ENCODE peak calls at places on chromosomes 11 and 22, in four cellular contexts. T, A, S and D are unnamed samples.

GRCh38 chr11:76424379-76424778 is 20.4 kb upstream of the EMSY start:
- DNase-seq in T (no peak), A (no peak), S (no peak), D (no peak)

GRCh38 chr11:336666-337002 is 16.0 kb upstream of the IFITM3 start:
- DNase-seq in T (no peak), A (no peak), S (no peak), D (no peak)

GRCh38 chr11:14544611-14545010 is 24.4 kb upstream of the PSMA1 start:
- DNase-seq in S (no peak), T (no peak), A (no peak), D (no peak)

GRCh38 chr22:40414838-40415505 is 44.6 kb downstream of the SGSM3 start:
- DNase-seq in S (no peak), A (no peak), T (no peak), D (no peak)

GRCh38 chr22:21044931-21045584 is 688 bp upstream of the LRRC74B start:
- DNase-seq in A (no peak), S (no peak), T (no peak), D (peak; percentile 66)

GRCh38 chr11:67384851-67385366 is 6.9 kb upstream of the RAD9A start:
- DNase-seq in A (no peak), S (no peak), T (no peak), D (no peak)

GRCh38 chr22:29146101-29146560 is 59.6 kb upstream of the EMID1 start:
- DNase-seq in T (no peak), S (no peak), A (no peak), D (no peak)

GRCh38 chr22:34800265-34800664 is 265.7 kb upstream of the ISX start:
- DNase-seq in T (no peak), A (no peak), S (no peak), D (no peak)

GRCh38 chr22:43114958-43115357 is 4.4 kb downstream of the BIK start:
- DNase-seq in T (no peak), A (peak; percentile 24), S (no peak), D (no peak)

GRCh38 chr22:27252282-27253049 is 549.1 kb downstream of the MN1 start:
- DNase-seq in T (peak; percentile 60), A (no peak), S (no peak), D (no peak)

GRCh38 chr22:44143117-44143495 is 37.6 kb upstream of the PARVG start:
- DNase-seq in A (no peak), T (no peak), S (no peak), D (no peak)

GRCh38 chr11:44574620-44575287 is 9.3 kb downstream of the CD82 start:
- DNase-seq in T (no peak), A (no peak), S (no peak), D (no peak)

GRCh38 chr11:134047586-134047999 is 21.3 kb upstream of the JAM3 start:
- DNase-seq in A (no peak), T (no peak), S (no peak), D (peak; percentile 23)

GRCh38 chr11:128908391-128909246 is 17.5 kb downstream of the KCNJ5 start:
- DNase-seq in T (peak; percentile 27), A (no peak), S (no peak), D (no peak)

GRCh38 chr22:29202231-29203192 is 3.2 kb upstream of the EMID1 start:
- DNase-seq in T (peak; percentile 18), S (peak; percentile 59), A (peak; percentile 38), D (peak; percentile 35)

GRCh38 chr22:34430386-34430785 is 510.1 kb upstream of the LARGE1 start:
- DNase-seq in T (no peak), S (no peak), A (no peak), D (no peak)

GRCh38 chr22:32904044-32904443 is 102.5 kb downstream of the TIMP3 start:
- DNase-seq in A (peak; percentile 23), T (peak; percentile 3), S (peak; percentile 37), D (peak; percentile 68)

GRCh38 chr11:102559839-102560238 is 29.3 kb upstream of the MMP7 start:
- DNase-seq in S (no peak), A (no peak), T (no peak), D (no peak)

GRCh38 chr11:113736323-113736722 is 30.2 kb upstream of the TMPRSS5 start:
- DNase-seq in S (no peak), T (no peak), A (no peak), D (no peak)

GRCh38 chr22:23144926-23145906 is at the start of gene RAB36:
- DNase-seq in S (peak; percentile 100), T (peak; percentile 90), A (peak; percentile 98), D (peak; percentile 100)

GRCh38 chr22:32761251-32761903 is 40.1 kb upstream of the TIMP3 start:
- DNase-seq in S (no peak), T (no peak), A (no peak), D (no peak)

GRCh38 chr22:49281467-49282340 is 546.0 kb downstream of the BRD1 start:
- DNase-seq in A (no peak), T (peak; percentile 58), S (no peak), D (peak; percentile 20)

GRCh38 chr11:126764221-126764620 is 236.3 kb downstream of the KIRREL3 start:
- DNase-seq in S (no peak), A (no peak), T (no peak), D (peak; percentile 9)

GRCh38 chr11:6654281-6655019 is 1.2 kb downstream of the DCHS1 start:
- DNase-seq in A (peak; percentile 57), T (no peak), S (no peak), D (no peak)

GRCh38 chr11:17002543-17002942 is 11.7 kb downstream of the PLEKHA7 start:
- DNase-seq in A (no peak), S (no peak), T (no peak), D (peak; percentile 54)

GRCh38 chr11:118000067-118000849 is 14.1 kb downstream of the IL10RA start:
- DNase-seq in S (no peak), A (no peak), T (no peak), D (no peak)

GRCh38 chr22:28282346-28282745 is 363.3 kb upstream of the PITPNB start:
- DNase-seq in S (no peak), T (no peak), A (no peak), D (no peak)

GRCh38 chr11:6353367-6353987 is 33.2 kb upstream of the CAVIN3 start:
- DNase-seq in S (peak; percentile 82), A (peak; percentile 94), T (peak; percentile 46), D (peak; percentile 71)

GRCh38 chr11:47406896-47407745 is 1.3 kb upstream of the SLC39A13 start:
- DNase-seq in A (no peak), T (no peak), S (peak; percentile 42), D (no peak)

GRCh38 chr22:30038219-30038618 is 42.0 kb upstream of the HORMAD2 start:
- DNase-seq in S (no peak), A (no peak), T (no peak), D (no peak)

GRCh38 chr11:64013141-64013896 is 22.4 kb upstream of the FLRT1 start:
- DNase-seq in S (no peak), T (no peak), A (no peak), D (no peak)
- TF ChIP-seq NR3C1 in S (no peak), T (no peak), A (no peak), D (no peak)

DNA sequence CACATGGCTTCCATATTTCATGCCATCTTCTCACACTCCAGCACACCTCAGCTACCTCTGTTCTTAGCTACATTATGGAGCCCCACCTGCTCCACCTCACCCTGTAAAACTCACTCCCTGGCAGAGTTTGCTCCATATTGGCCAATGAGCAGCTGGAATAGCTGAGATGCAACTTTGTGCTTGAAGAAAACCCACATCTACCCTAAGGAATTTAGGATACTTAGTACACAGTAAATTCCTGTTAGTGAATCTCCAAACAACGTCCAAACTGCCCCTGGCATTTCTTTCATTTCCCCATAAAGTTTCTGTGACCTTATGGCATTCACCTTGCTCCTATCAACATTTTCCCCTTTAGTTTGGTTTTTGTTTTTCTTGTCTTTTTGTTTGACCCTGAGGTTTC is 2.2 kb upstream of the VWCE start:
- DNase-seq in T (no peak), S (no peak), A (no peak), D (no peak)
- TF ChIP-seq NR3C1 in T (no peak), S (no peak), A (no peak), D (no peak)

GRCh38 chr22:24981066-24981465 is 28.6 kb downstream of the KIAA1671 start:
- DNase-seq in A (no peak), T (no peak), S (no peak), D (no peak)
- TF ChIP-seq NR3C1 in A (no peak), T (no peak), S (no peak), D (no peak)

DNA sequence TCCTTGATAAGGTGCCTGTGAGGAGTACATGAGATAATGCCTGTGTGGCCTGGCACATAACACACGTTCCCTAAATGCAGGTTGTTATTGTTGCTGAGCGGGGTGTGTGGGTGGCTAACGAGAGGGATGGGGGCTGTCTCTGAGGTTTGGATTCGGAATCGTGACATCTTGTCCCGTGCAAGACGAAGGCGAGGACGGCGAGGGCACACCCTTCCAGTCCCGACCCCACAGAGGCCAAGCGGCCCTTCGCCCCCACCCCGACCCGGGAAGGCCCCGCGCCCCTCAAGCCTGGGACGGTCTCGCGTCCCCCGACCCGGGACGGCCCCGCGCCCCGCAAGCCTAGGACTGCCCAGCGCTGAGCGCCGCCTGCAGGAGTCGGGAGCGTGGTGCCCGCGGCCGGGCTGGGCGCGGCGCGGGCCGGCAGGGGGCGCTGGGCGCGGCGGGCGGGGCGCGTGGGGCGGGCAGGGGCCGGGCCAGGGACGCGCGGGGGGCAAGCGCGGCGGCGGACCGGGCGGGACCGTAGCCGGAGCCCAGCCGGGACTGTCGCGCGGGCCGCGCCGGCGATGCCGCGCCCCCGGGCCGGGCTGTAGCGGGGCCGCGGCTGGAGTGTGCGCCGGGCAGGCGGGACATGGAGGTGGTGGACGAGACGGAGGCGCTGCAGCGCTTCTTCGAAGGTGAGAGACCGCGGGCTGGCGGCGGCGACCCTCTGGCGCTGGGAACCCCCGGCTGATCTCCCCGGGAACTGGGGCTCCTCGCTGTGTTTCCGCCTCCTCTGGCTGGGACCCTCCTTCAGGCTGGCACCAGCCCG is at the start of gene MYRF:
- DNase-seq in A (no peak), T (peak; percentile 50), S (peak; percentile 68), D (peak; percentile 88)
- TF ChIP-seq NR3C1 in A (no peak), T (no peak), S (no peak), D (no peak)

DNA sequence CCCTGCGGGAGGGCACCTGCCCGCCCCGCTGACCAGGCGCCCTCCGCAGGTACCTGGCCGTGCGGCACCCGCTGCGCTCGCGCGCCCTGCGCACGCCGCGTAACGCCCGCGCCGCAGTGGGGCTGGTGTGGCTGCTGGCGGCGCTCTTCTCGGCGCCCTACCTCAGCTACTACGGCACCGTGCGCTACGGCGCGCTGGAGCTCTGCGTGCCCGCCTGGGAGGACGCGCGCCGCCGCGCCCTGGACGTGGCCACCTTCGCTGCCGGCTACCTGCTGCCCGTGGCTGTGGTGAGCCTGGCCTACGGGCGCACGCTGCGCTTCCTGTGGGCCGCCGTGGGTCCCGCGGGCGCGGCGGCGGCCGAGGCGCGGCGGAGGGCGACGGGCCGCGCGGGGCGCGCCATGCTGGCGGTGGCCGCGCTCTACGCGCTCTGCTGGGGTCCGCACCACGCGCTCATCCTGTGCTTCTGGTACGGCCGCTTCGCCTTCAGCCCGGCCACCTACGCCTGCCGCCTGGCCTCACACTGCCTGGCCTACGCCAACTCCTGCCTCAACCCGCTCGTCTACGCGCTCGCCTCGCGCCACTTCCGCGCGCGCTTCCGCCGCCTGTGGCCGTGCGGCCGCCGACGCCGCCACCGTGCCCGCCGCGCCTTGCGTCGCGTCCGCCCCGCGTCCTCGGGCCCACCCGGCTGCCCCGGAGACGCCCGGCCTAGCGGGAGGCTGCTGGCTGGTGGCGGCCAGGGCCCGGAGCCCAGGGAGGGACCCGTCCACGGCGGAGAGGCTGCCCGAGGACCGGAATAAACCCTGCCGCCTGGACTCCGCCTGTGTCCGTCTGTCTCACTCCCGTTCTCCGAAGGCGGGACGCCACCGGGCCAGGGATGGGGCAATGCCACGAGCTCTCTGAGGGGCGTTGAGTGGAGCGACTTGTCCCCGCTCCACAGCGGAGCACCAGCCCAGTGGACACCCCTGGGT is 1.8 kb downstream of the GALR3 start:
- DNase-seq in A (no peak), S (peak; percentile 63), T (no peak), D (no peak)
- TF ChIP-seq NR3C1 in A (no peak), S (no peak), T (no peak), D (no peak)

GRCh38 chr11:103800406-103801114 is 235.9 kb upstream of the DDI1 start:
- DNase-seq in T (no peak), S (peak; percentile 21), A (no peak), D (no peak)
- TF ChIP-seq NR3C1 in T (no peak), S (no peak), A (no peak), D (no peak)